ENCODE peak calls at places on chromosomes 2 and 18, in five cellular contexts. One of them, this sample, is unnamed.

GRCh38 chr2:61011649-61012048 is 5.9 kb upstream of the PEX13 start:
- DNase-seq in suprapubic skin: no peak
- DNase-seq in spleen: no peak
- DNase-seq in gastrocnemius medialis: no peak
- DNase-seq in heart left ventricle: no peak
- DNase-seq in this sample: no peak

GRCh38 chr2:140085674-140086073 is 1305.5 kb upstream of the NXPH2 start:
- DNase-seq in gastrocnemius medialis: no peak
- DNase-seq in heart left ventricle: no peak
- DNase-seq in suprapubic skin: no peak
- DNase-seq in spleen: no peak
- DNase-seq in this sample: no peak

GRCh38 chr2:174835797-174836255 is 71.6 kb upstream of the CHRNA1 start:
- DNase-seq in spleen: no peak
- DNase-seq in gastrocnemius medialis: no peak
- DNase-seq in suprapubic skin: no peak
- DNase-seq in heart left ventricle: no peak
- DNase-seq in this sample: no peak

GRCh38 chr18:57107141-57107832 is 39.6 kb upstream of the BOD1L2 start:
- DNase-seq in heart left ventricle: no peak
- DNase-seq in suprapubic skin: no peak
- DNase-seq in gastrocnemius medialis: no peak
- DNase-seq in spleen: no peak
- DNase-seq in this sample: no peak

GRCh38 chr2:210617732-210618330 is 61.4 kb downstream of the CPS1 start:
- DNase-seq in gastrocnemius medialis: no peak
- DNase-seq in suprapubic skin: no peak
- DNase-seq in heart left ventricle: no peak
- DNase-seq in spleen: no peak
- DNase-seq in this sample: no peak

GRCh38 chr2:124309563-124310138 is 284.6 kb downstream of the CNTNAP5 start:
- DNase-seq in heart left ventricle: no peak
- DNase-seq in spleen: no peak
- DNase-seq in gastrocnemius medialis: no peak
- DNase-seq in suprapubic skin: no peak
- DNase-seq in this sample: no peak

GRCh38 chr2:68279691-68280090 is 27.4 kb upstream of the PPP3R1 start:
- DNase-seq in spleen: no peak
- DNase-seq in suprapubic skin: no peak
- DNase-seq in gastrocnemius medialis: no peak
- DNase-seq in heart left ventricle: no peak
- DNase-seq in this sample: no peak

GRCh38 chr2:176066645-176067586 is 16.8 kb downstream of the EVX2 start:
- DNase-seq in gastrocnemius medialis: no peak
- DNase-seq in heart left ventricle: no peak
- DNase-seq in suprapubic skin: no peak
- DNase-seq in spleen: no peak
- DNase-seq in this sample: no peak

GRCh38 chr18:50494569-50494968 is 65.3 kb upstream of the MAPK4 start:
- DNase-seq in spleen: no peak
- DNase-seq in gastrocnemius medialis: no peak
- DNase-seq in heart left ventricle: no peak
- DNase-seq in suprapubic skin: no peak
- DNase-seq in this sample: no peak

GRCh38 chr18:78601923-78602322 is 377.7 kb upstream of the SALL3 start:
- DNase-seq in gastrocnemius medialis: no peak
- DNase-seq in spleen: no peak
- DNase-seq in heart left ventricle: no peak
- DNase-seq in suprapubic skin: no peak
- DNase-seq in this sample: no peak

GRCh38 chr2:36650434-36650833 is 46.1 kb upstream of the VIT start:
- DNase-seq in spleen: no peak
- DNase-seq in heart left ventricle: no peak
- DNase-seq in gastrocnemius medialis: no peak
- DNase-seq in suprapubic skin: no peak
- DNase-seq in this sample: no peak

GRCh38 chr18:37322497-37323035 is 243.0 kb downstream of the CELF4 start:
- DNase-seq in gastrocnemius medialis: no peak
- DNase-seq in heart left ventricle: peak
- DNase-seq in spleen: no peak
- DNase-seq in suprapubic skin: no peak
- DNase-seq in this sample: peak

GRCh38 chr18:76351961-76352581 is 143.0 kb downstream of the ZNF516 start:
- DNase-seq in gastrocnemius medialis: peak
- DNase-seq in spleen: no peak
- DNase-seq in heart left ventricle: peak
- DNase-seq in suprapubic skin: peak
- DNase-seq in this sample: no peak

DNA sequence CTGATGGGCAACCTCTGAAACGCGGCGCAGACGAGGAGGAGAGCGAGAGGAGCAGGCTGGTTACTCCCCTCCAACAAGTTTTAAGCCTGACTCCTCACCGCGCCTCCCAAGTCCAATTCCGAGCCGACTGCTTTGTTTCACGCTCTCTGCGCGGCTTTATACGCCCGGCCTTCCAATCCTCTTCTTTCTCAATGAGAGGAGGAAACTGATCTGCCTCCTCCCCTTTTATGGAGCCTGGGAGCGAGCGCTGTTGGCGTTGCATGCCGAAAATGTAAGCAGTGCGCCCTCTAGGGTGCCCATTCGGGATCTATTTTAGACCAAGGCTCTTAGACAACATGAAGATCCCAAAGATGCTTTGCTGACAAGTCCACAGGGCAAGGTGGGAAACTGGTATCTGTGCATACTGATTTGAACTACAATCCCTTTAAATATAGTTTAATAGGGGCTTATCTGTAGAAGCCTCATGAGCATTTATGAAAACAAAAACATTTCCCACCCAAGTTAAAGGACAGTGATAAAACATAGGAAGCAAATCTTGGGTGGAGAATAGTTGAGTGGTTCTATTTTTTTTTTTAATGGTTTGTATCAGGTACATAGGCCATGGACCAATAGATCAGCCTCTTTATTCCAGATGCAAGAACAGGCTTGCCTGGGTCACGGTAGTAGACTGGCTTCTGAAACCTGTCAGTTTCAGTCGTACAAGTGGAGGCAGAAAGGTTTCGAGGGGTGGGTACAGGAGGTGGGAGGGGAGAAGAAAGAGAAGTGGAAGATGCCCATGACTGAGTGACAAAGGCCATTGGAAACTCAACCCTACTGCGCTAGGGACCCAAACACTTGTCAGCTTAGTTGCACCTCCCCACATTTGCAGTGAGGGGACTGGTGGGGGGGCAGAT is at the start of gene RND3:
- DNase-seq in gastrocnemius medialis: peak
- DNase-seq in suprapubic skin: peak
- DNase-seq in spleen: peak
- DNase-seq in heart left ventricle: peak
- DNase-seq in this sample: peak
- TF ChIP-seq POLR2A in gastrocnemius medialis: peak
- TF ChIP-seq POLR2A in suprapubic skin: peak
- TF ChIP-seq POLR2A in spleen: peak
- TF ChIP-seq POLR2A in heart left ventricle: no peak
- TF ChIP-seq POLR2A in this sample: peak

DNA sequence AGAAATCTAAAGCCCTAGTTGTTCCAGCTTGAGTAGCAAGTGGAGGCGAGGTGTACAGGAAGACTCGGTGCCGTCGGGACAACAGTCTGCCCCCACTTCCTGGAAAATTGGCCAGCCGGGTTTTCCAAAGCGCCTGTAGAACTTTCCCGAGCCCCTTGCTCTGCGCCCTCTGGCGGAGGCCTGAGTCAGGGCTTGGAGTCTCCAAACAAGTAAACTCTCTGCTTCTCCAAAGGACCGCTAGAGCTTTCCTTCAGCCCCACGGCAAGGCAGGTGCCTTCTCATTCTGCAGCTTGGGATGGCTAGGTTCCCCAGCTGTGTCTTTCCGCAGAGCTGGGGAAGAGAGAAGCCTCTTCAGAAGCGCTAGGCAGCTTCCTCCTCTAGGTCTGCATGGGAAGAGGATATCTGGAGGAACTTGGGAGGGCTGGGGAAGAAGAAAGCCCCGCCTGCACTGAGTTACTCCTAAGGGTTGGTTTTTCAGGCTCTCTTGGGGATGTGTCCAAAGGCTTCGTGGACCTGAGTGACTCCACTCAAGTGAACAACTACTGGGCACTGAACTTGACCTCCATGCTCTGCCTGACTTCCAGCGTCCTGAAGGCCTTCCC is 729 bp downstream of the SPR start:
- DNase-seq in spleen: peak
- DNase-seq in heart left ventricle: peak
- DNase-seq in gastrocnemius medialis: peak
- DNase-seq in suprapubic skin: peak
- DNase-seq in this sample: peak
- H3K27ac ChIP-seq in spleen: no peak
- H3K27ac ChIP-seq in heart left ventricle: peak
- H3K27ac ChIP-seq in gastrocnemius medialis: peak
- H3K27ac ChIP-seq in suprapubic skin: peak
- H3K27ac ChIP-seq in this sample: peak

GRCh38 chr2:96142217-96143113 is 2.8 kb downstream of the DUSP2 start:
- DNase-seq in spleen: peak
- DNase-seq in heart left ventricle: no peak
- DNase-seq in gastrocnemius medialis: no peak
- DNase-seq in suprapubic skin: no peak
- DNase-seq in this sample: no peak
- TF ChIP-seq POLR2A in spleen: no peak
- TF ChIP-seq POLR2A in heart left ventricle: no peak
- TF ChIP-seq POLR2A in gastrocnemius medialis: no peak
- TF ChIP-seq POLR2A in suprapubic skin: no peak
- TF ChIP-seq POLR2A in this sample: no peak

GRCh38 chr2:144943293-144943941 is 423.5 kb upstream of the ZEB2 start:
- DNase-seq in suprapubic skin: no peak
- DNase-seq in spleen: no peak
- DNase-seq in heart left ventricle: no peak
- DNase-seq in gastrocnemius medialis: no peak
- DNase-seq in this sample: no peak
- H3K27ac ChIP-seq in suprapubic skin: no peak
- H3K27ac ChIP-seq in spleen: no peak
- H3K27ac ChIP-seq in heart left ventricle: no peak
- H3K27ac ChIP-seq in gastrocnemius medialis: no peak
- H3K27ac ChIP-seq in this sample: no peak

GRCh38 chr2:233165895-233166661 is 85.4 kb upstream of the ATG16L1 start:
- DNase-seq in heart left ventricle: peak
- DNase-seq in suprapubic skin: peak
- DNase-seq in gastrocnemius medialis: peak
- DNase-seq in spleen: peak
- DNase-seq in this sample: peak
- TF ChIP-seq POLR2A in heart left ventricle: no peak
- TF ChIP-seq POLR2A in suprapubic skin: no peak
- TF ChIP-seq POLR2A in gastrocnemius medialis: no peak
- TF ChIP-seq POLR2A in spleen: no peak
- TF ChIP-seq POLR2A in this sample: no peak

GRCh38 chr2:156321243-156321904 is 11.1 kb downstream of the NR4A2 start:
- DNase-seq in spleen: peak
- DNase-seq in gastrocnemius medialis: no peak
- DNase-seq in suprapubic skin: no peak
- DNase-seq in heart left ventricle: peak
- DNase-seq in this sample: no peak

GRCh38 chr2:156322681-156323211 is 9.8 kb downstream of the NR4A2 start:
- DNase-seq in heart left ventricle: no peak
- DNase-seq in spleen: no peak
- DNase-seq in gastrocnemius medialis: no peak
- DNase-seq in suprapubic skin: no peak
- DNase-seq in this sample: no peak

GRCh38 chr2:156319811-156320490 is 12.6 kb downstream of the NR4A2 start:
- DNase-seq in gastrocnemius medialis: peak
- DNase-seq in spleen: peak
- DNase-seq in heart left ventricle: peak
- DNase-seq in suprapubic skin: no peak
- DNase-seq in this sample: peak

GRCh38 chr2:156322103-156322671 is 10.3 kb downstream of the NR4A2 start:
- DNase-seq in spleen: no peak
- DNase-seq in gastrocnemius medialis: no peak
- DNase-seq in heart left ventricle: no peak
- DNase-seq in suprapubic skin: no peak
- DNase-seq in this sample: no peak

DNA sequence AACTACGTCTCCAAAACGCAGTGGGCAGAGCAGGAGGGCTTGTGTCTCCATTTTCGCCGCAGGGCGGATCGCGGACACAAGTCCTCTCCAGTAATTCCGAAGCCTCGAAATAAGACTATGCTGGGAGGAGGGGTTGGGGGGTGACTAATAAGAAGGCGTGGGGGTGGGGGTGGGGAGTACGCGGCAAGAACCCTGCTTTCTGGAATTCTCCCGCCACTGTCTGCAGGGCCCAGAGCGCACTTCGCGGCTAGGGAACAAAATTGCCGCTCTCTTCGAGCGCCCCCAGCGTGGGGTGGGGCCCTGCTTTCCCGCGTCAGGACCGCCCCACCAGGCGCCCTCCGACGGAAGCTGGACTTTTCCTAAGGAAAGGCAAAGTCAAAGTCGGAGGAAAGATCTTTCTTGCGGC is 12.0 kb downstream of the NR4A2 start:
- DNase-seq in suprapubic skin: no peak
- DNase-seq in spleen: no peak
- DNase-seq in heart left ventricle: peak
- DNase-seq in gastrocnemius medialis: no peak
- DNase-seq in this sample: peak
- H3K27ac ChIP-seq in suprapubic skin: peak
- H3K27ac ChIP-seq in spleen: no peak
- H3K27ac ChIP-seq in heart left ventricle: peak
- H3K27ac ChIP-seq in gastrocnemius medialis: peak
- H3K27ac ChIP-seq in this sample: no peak

DNA sequence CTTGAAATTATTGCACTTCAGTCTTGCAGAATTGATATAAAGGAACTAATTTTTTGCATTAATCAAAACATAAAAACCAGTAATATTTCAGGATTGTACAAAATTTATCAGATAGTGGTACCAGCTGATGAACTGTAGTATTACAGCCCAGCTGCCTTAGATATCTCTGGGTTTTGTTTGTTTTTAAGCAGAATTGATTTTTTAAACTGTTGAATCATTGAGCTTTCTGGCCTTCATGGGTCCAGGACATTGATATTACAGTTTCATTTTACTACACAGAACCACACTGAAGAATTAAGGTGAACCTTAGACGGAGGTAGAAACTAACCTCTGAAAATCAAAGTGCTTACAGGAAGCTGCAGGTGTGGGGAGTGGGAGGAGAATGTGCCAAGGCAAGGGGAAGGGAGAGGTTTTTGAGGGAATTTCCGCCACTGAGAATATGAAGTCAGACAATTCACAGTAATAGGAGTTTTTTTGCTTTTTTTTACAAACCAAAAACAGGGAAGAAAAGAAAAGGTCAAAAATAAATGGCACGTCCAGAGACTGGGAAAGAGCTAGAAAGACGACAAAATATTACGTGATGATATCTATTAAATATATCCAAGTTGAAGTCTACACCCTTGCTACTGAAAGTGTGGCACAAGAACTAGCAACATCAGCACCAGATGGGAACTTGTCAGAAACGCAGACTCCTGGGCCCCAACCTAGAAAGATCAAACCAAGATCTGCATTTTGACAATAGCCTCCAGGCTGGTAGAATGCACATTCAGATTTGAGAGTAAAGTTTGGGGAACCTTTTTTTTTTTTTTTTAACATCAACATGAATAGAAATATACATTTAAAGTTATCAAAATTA is 40.8 kb upstream of the SPAG16 start:
- DNase-seq in suprapubic skin: no peak
- DNase-seq in gastrocnemius medialis: no peak
- DNase-seq in heart left ventricle: no peak
- DNase-seq in spleen: no peak
- DNase-seq in this sample: no peak
- TF ChIP-seq POLR2A in suprapubic skin: no peak
- TF ChIP-seq POLR2A in gastrocnemius medialis: no peak
- TF ChIP-seq POLR2A in heart left ventricle: no peak
- TF ChIP-seq POLR2A in spleen: no peak
- TF ChIP-seq POLR2A in this sample: no peak

GRCh38 chr18:45611943-45612342 is 3.3 kb upstream of the SLC14A2 start:
- DNase-seq in heart left ventricle: no peak
- DNase-seq in gastrocnemius medialis: no peak
- DNase-seq in spleen: no peak
- DNase-seq in suprapubic skin: no peak
- DNase-seq in this sample: peak
- H3K27ac ChIP-seq in heart left ventricle: no peak
- H3K27ac ChIP-seq in gastrocnemius medialis: no peak
- H3K27ac ChIP-seq in spleen: no peak
- H3K27ac ChIP-seq in suprapubic skin: no peak
- H3K27ac ChIP-seq in this sample: no peak

This sample was measured in adrenal gland.